ENCODE peak calls at places on chromosomes 13 and 19, in eight cellular contexts. V is HFF-Myc; L is neuronal stem cell; U is anterior cingulate cortex; N is effector CD4-positive, alpha-beta T cell; P is GM03348; G is NCI-H524; T is activated T-helper 1 cell treated with anti-CD3 and anti-CD28 coated beads, Interleukin-12 subunit alpha, Interleukin-12 subunit beta, Interleukin-2, Interleukin-4 antibody, amounts not matched to agents 30 ng/mL and 10 ng/mL and 1 ng/mL, durations not matched to agents 14 hours and 24 hours and 36 hours. D is an unnamed sample.

GRCh38 chr19:50819636-50820035 is 4.0 kb downstream of the KLK1 start:
- DNase-seq in N (no peak), P (no peak), T (no peak), G (no peak), V (no peak), L (no peak), U (no peak), D (no peak)

GRCh38 chr13:41780736-41781708 is 179.9 kb downstream of the VWA8 start:
- DNase-seq in N (no peak), V (peak; percentile 22), T (no peak), P (peak; percentile 79), L (no peak), U (no peak), G (no peak), D (no peak)

GRCh38 chr13:25190256-25190655 is 18.2 kb upstream of the AMER2 start:
- DNase-seq in T (no peak), N (no peak), U (no peak), G (peak; percentile 86), P (no peak), V (no peak), L (no peak), D (no peak)

GRCh38 chr19:8204961-8205360 is 4.2 kb upstream of the CERS4 start:
- DNase-seq in N (no peak), T (no peak), V (no peak), G (no peak), P (no peak), U (no peak), L (no peak), D (no peak)

GRCh38 chr19:45171211-45171623 is 6.8 kb downstream of the TRAPPC6A start:
- DNase-seq in N (peak; percentile 31), G (no peak), P (no peak), L (no peak), V (no peak), T (peak; percentile 45), U (no peak), D (no peak)

GRCh38 chr13:106446011-106446410 is 89.5 kb downstream of the EFNB2 start:
- DNase-seq in L (no peak), T (no peak), P (no peak), N (no peak), V (no peak), G (no peak), U (no peak), D (no peak)

GRCh38 chr13:21638319-21639282 is 32.3 kb upstream of the FGF9 start:
- DNase-seq in V (no peak), G (no peak), U (no peak), P (peak; percentile 59), N (peak; percentile 13), L (peak; percentile 35), T (no peak), D (peak; percentile 13)

GRCh38 chr13:40665061-40665753 is 1.2 kb downstream of the FOXO1 start:
- DNase-seq in T (no peak), P (peak; percentile 59), N (peak; percentile 13), G (no peak), U (no peak), V (no peak), L (peak; percentile 41), D (no peak)